ENCODE peak calls at places on chromosome 5, in seven cellular contexts. P is H1, J is GM23248, R is endothelial cell of umbilical vein, Y is fibroblast of lung, E is mammary epithelial cell, Q is K562. C is an unnamed sample.

GRCh38 chr5:77942578-77943239 is 166.6 kb upstream of the TBCA start:
- DNase-seq in P (no peak), J (no peak), R (no peak), Y (no peak), E (no peak), Q (no peak), C (no peak)

GRCh38 chr5:1526151-1526631 is 2.4 kb upstream of the LPCAT1 start:
- DNase-seq in P (no peak), J (no peak), R (no peak), Y (no peak), E (no peak), Q (no peak), C (no peak)

GRCh38 chr5:79612667-79613190 is 488 bp downstream of the TENT2 start:
- DNase-seq in P (no peak), J (peak), R (no peak), Y (no peak), E (no peak), Q (no peak), C (no peak)

GRCh38 chr5:133686566-133686965 is 74.2 kb upstream of the FSTL4 start:
- DNase-seq in P (no peak), J (no peak), R (no peak), Y (no peak), E (no peak), Q (no peak), C (no peak)

GRCh38 chr5:112848116-112848811 is 12.8 kb upstream of the SRP19 start:
- DNase-seq in P (no peak), J (peak), R (peak), Y (peak), E (peak), Q (peak), C (peak)

GRCh38 chr5:150500905-150501304 is 7.0 kb upstream of the NDST1 start:
- DNase-seq in P (no peak), J (no peak), R (no peak), Y (no peak), E (no peak), Q (no peak), C (no peak)

GRCh38 chr5:154317916-154318315 is 127.4 kb downstream of the GALNT10 start:
- DNase-seq in P (no peak), J (no peak), R (no peak), Y (no peak), E (no peak), Q (no peak), C (no peak)

GRCh38 chr5:17218353-17219005 is 1.0 kb downstream of the BASP1 start:
- DNase-seq in P (no peak), J (peak), R (peak), Y (peak), E (peak), Q (no peak), C (peak)

GRCh38 chr5:160449458-160449857 is 27.8 kb downstream of the PTTG1 start:
- DNase-seq in P (no peak), J (no peak), R (no peak), Y (no peak), E (no peak), Q (no peak), C (no peak)

GRCh38 chr5:140925806-140926205 is 293 bp upstream of the PCDHAC1 start:
- DNase-seq in P (no peak), J (no peak), R (no peak), Y (no peak), E (no peak), Q (no peak), C (no peak)

GRCh38 chr5:140926903-140927573 is 939 bp downstream of the PCDHAC1 start:
- DNase-seq in P (no peak), J (peak), R (no peak), Y (peak), E (no peak), Q (no peak), C (no peak)

GRCh38 chr5:140926211-140926902 is at the start of gene PCDHAC1:
- DNase-seq in P (peak), J (peak), R (peak), Y (peak), E (peak), Q (no peak), C (peak)
- H3K27ac ChIP-seq in P (no peak), J (no peak), R (no peak), Y (no peak), E (no peak), Q (no peak), C (no peak)

DNA sequence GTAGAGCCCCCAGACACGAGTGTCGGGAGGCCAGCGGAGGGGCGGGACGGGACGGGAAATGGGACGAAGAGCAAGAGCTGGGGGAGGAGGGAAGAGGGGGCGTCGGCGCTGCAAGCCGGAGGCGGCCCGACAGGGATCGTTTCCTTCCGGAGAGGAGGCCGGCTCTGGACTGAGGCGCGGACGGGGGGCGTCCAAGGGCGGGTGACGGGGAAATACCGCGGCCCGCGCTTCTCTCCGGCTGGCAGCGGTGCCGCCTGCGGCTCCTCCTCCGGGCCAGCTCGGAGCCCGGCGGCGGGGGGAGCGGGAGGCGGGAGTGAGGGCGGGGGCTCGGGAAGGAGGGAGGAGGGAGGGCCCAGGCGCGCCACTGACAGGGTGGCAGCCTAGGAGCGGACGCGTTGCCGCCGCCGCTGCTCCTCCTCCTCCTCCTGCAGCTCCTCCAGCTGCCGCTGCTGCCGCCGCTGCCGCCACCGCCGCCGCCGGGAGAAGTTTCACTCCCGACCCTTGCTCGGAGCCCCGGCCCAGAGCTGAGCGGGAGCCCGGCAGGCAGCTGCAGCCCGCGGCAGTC is at the start of gene CHSY3:
- DNase-seq in P (peak), J (peak), R (peak), Y (peak), E (peak), Q (peak), C (peak)
- H3K9ac ChIP-seq in P (no peak), J (peak), R (peak), Y (peak), E (no peak), Q (no peak), C (peak)

GRCh38 chr5:144267961-144268513 is 97.4 kb downstream of the KCTD16 start:
- DNase-seq in P (no peak), J (no peak), R (no peak), Y (no peak), E (no peak), Q (no peak), C (no peak)

GRCh38 chr5:144276034-144276822 is 105.6 kb downstream of the KCTD16 start:
- DNase-seq in P (no peak), J (peak), R (no peak), Y (peak), E (no peak), Q (no peak), C (peak)

GRCh38 chr5:144275329-144275728 is 104.7 kb downstream of the KCTD16 start:
- DNase-seq in P (no peak), J (no peak), R (no peak), Y (no peak), E (no peak), Q (no peak), C (no peak)

DNA sequence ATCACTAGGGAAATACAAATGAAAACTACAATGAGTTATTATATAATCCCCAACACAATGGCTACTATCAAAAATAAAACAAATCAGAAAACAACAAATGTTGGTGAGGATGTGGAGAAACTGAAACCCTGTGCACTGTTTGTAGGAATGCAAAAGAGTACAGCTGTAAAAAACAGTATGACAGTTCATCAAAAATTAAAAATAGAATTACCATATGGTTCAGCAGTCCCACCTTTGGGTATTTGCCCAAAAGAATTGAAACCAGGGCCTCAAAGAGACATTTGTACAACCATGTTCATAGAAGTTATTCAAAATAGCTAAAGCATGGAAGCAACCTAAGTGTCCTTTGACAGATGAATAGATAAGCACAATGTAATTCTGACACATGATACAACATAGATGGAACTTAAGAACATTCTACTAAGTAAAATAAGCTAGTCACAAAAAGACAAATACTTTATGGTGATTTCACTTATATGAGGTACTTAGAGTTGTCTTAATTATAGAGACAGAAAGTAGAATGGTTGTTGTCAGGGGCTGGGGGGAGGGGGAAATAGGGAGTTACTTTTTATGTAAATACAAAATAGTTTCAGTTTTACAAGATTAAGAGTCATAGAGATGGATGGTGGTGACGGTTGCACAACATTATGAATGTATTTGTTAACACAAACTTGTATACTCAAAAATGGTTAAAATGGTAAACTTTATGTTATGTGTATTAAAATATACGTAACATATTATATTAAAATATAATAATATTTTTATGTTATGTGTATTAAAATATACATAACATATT is 102.8 kb downstream of the KCTD16 start:
- DNase-seq in P (no peak), J (no peak), R (no peak), Y (peak), E (no peak), Q (no peak), C (no peak)
- TF ChIP-seq EZH2 in P (no peak), J (no peak), R (no peak), Y (no peak), E (no peak), Q (no peak), C (no peak)

DNA sequence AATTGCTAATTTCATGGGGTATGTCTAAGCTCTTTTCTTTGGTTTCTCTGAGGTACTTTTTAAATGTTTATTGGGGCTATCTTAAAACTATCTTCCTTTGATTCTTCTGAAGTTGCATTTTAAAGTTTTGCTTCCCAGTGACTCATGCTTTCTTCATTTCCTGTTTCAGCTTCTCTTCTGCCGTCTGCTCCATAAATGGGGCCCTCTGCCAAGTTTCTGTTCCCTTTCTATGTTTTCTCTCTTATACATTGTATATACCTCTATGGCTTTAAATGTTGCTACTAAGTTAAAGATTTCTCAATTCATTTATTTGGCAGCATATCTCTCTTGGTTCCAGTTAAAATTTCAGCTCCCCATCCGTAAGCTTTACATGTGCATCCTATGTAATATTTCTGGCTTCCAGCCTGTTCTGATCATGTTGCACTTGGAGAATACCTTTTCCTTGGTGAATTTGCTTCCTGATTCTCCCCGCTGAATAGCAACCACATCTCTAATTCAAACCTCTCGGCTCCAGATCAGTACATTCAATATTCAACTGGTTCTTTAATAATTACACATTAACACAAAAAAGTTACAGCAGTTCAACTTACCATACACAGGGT is 125.3 kb downstream of the ST8SIA4 start:
- DNase-seq in P (no peak), J (peak), R (peak), Y (peak), E (peak), Q (no peak), C (peak)
- H3K27ac ChIP-seq in P (no peak), J (peak), R (peak), Y (no peak), E (peak), Q (no peak), C (peak)

DNA sequence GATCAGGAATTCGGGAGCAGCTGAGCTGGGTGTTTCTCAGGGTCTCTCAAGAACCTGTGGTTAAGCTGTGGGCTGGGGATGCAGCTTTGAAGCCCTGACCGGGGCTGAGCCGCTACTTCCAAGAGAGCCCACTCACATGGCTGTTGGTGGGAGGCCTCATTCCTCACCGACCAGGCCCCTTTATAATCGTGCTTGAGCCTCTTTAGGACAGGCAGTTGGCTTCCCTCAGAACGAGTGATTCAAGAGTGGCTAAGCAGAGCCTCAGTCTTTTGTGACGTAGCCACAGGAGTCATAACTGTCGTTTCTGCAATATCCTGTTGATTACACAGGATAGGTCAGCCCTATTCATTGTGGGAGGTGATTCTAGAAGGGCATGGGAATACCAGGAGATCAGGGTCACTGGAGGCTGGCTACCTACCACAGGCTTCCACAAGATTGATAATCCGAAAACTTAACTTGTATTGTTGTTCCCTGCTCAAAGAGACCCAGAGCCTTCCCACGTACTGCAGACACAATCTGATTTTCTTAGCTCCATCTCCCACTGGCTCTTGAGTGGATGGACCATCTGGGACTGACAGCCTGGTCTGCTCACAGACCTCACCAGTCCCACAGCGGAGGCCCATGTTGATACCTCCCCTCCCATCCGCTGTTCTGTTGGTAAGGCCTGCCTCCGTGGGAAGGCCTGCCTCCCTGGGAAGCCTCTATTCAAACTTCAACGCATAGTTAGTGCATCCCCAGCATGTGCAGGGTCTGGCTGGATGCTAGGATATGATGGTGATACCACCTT is 3.0 kb upstream of the ERGIC1 start:
- DNase-seq in P (no peak), J (peak), R (peak), Y (peak), E (peak), Q (no peak), C (peak)
- H3K9ac ChIP-seq in P (no peak), J (peak), R (no peak), Y (peak), E (no peak), Q (peak), C (peak)

DNA sequence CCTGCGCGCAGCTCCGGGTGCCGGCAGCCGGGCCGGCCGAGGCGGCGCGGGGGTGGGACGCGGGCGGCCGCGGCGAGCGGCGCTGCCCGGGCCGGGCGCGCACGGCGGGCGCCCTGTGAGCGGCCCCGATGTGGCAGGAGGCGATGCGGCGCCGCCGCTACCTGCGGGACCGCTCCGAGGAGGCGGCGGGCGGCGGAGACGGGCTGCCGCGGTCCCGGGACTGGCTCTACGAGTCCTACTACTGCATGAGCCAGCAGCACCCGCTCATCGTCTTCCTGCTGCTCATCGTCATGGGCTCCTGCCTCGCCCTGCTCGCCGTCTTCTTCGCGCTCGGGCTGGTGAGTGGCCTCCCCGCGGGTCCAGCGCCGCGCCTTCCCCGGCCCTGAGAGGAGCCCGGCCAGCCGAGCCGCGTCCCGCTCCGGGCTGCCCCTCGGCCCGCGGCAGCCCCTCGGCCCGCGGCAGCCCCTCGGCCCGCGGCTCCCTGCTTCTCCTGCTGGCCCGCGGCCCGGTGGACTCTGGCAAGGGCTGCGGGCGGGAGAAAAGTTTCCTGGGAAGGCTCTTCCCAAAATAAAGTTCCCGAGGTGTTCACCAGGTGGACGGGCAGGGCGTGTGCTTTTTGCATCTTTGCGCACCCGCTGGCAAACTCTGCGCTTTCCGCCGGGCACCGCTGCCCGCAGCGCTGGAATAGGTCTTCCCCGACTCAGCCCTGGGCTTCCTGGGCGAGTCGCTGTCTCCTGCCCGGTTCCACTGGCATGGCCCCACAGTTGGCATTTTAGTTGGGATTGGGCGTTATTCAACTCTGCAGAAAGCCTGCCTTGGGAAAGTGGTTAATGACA is 449 bp downstream of the ADCY2 start:
- DNase-seq in P (no peak), J (peak), R (no peak), Y (no peak), E (no peak), Q (no peak), C (peak)
- TF ChIP-seq EZH2 in P (no peak), J (peak), R (peak), Y (peak), E (no peak), Q (no peak), C (peak)

GRCh38 chr5:172701336-172702061 is 60.4 kb downstream of the NEURL1B start:
- DNase-seq in P (no peak), J (no peak), R (no peak), Y (no peak), E (no peak), Q (no peak), C (no peak)

GRCh38 chr5:172699999-172700685 is 59.1 kb downstream of the NEURL1B start:
- DNase-seq in P (no peak), J (no peak), R (no peak), Y (no peak), E (no peak), Q (no peak), C (no peak)

GRCh38 chr5:172697123-172698121 is 56.4 kb downstream of the NEURL1B start:
- DNase-seq in P (no peak), J (peak), R (peak), Y (peak), E (peak), Q (peak), C (peak)

GRCh38 chr5:172700686-172701324 is 59.7 kb downstream of the NEURL1B start:
- DNase-seq in P (no peak), J (no peak), R (no peak), Y (no peak), E (no peak), Q (no peak), C (no peak)

GRCh38 chr5:172699423-172699822 is 58.4 kb downstream of the NEURL1B start:
- DNase-seq in P (no peak), J (no peak), R (no peak), Y (no peak), E (no peak), Q (no peak), C (no peak)
- H3K27ac ChIP-seq in P (no peak), J (no peak), R (no peak), Y (no peak), E (no peak), Q (no peak), C (no peak)